ENCODE peak calls at places on chromosomes 6 and 20, in six cellular contexts. One of them, this sample, is unnamed.

GRCh38 chr20:3446779-3447178 is 24.0 kb upstream of the ATRN start:
- DNase-seq in MM.1S: no peak
- DNase-seq in GM23248: no peak
- DNase-seq in GM23338: peak; percentile 17
- DNase-seq in neural progenitor cell: no peak
- DNase-seq in SK-N-SH: no peak
- DNase-seq in this sample: peak; percentile 53

GRCh38 chr6:4522453-4522852 is 253.8 kb upstream of the CDYL start:
- DNase-seq in MM.1S: no peak
- DNase-seq in GM23248: no peak
- DNase-seq in GM23338: no peak
- DNase-seq in neural progenitor cell: no peak
- DNase-seq in SK-N-SH: no peak
- DNase-seq in this sample: no peak

GRCh38 chr20:36497856-36498255 is 43.5 kb upstream of the MYL9 start:
- DNase-seq in MM.1S: no peak
- DNase-seq in GM23248: no peak
- DNase-seq in GM23338: no peak
- DNase-seq in neural progenitor cell: peak; percentile 86
- DNase-seq in SK-N-SH: no peak
- DNase-seq in this sample: no peak

GRCh38 chr20:48469026-48469425 is 358.8 kb downstream of the PREX1 start:
- DNase-seq in MM.1S: no peak
- DNase-seq in GM23248: no peak
- DNase-seq in GM23338: no peak
- DNase-seq in neural progenitor cell: no peak
- DNase-seq in SK-N-SH: no peak
- DNase-seq in this sample: no peak

GRCh38 chr6:46042355-46042999 is 26.8 kb upstream of the CLIC5 start:
- DNase-seq in MM.1S: peak; percentile 35
- DNase-seq in GM23248: peak; percentile 62
- DNase-seq in GM23338: peak; percentile 75
- DNase-seq in neural progenitor cell: peak; percentile 64
- DNase-seq in SK-N-SH: peak; percentile 8
- DNase-seq in this sample: peak; percentile 59

GRCh38 chr6:101761124-101761601 is 367.7 kb downstream of the GRIK2 start:
- DNase-seq in MM.1S: no peak
- DNase-seq in GM23248: peak; percentile 84
- DNase-seq in GM23338: no peak
- DNase-seq in neural progenitor cell: no peak
- DNase-seq in SK-N-SH: no peak
- DNase-seq in this sample: peak; percentile 45

GRCh38 chr6:35810831-35811698 is 5.9 kb downstream of the LHFPL5 start:
- DNase-seq in MM.1S: no peak
- DNase-seq in GM23248: peak; percentile 87
- DNase-seq in GM23338: no peak
- DNase-seq in neural progenitor cell: no peak
- DNase-seq in SK-N-SH: no peak
- DNase-seq in this sample: peak; percentile 98

GRCh38 chr6:48755315-48755714 is 644.3 kb upstream of the PTCHD4 start:
- DNase-seq in MM.1S: no peak
- DNase-seq in GM23248: no peak
- DNase-seq in GM23338: no peak
- DNase-seq in neural progenitor cell: no peak
- DNase-seq in SK-N-SH: no peak
- DNase-seq in this sample: no peak

GRCh38 chr6:107192739-107193296 is 77.5 kb upstream of the BEND3 start:
- DNase-seq in MM.1S: no peak
- DNase-seq in GM23248: no peak
- DNase-seq in GM23338: no peak
- DNase-seq in neural progenitor cell: no peak
- DNase-seq in SK-N-SH: no peak
- DNase-seq in this sample: no peak

GRCh38 chr6:109202409-109203264 is 107.3 kb downstream of the CEP57L1 start:
- DNase-seq in MM.1S: no peak
- DNase-seq in GM23248: peak; percentile 60
- DNase-seq in GM23338: peak; percentile 17
- DNase-seq in neural progenitor cell: no peak
- DNase-seq in SK-N-SH: no peak
- DNase-seq in this sample: peak; percentile 36

GRCh38 chr6:11296449-11297375 is 64.2 kb upstream of the NEDD9 start:
- DNase-seq in MM.1S: no peak
- DNase-seq in GM23248: no peak
- DNase-seq in GM23338: no peak
- DNase-seq in neural progenitor cell: no peak
- DNase-seq in SK-N-SH: no peak
- DNase-seq in this sample: no peak

GRCh38 chr20:44309763-44310663 is 989 bp downstream of the FITM2 start:
- DNase-seq in MM.1S: no peak
- DNase-seq in GM23248: peak; percentile 84
- DNase-seq in GM23338: peak; percentile 12
- DNase-seq in neural progenitor cell: peak; percentile 17
- DNase-seq in SK-N-SH: no peak
- DNase-seq in this sample: peak; percentile 70

GRCh38 chr20:53872561-53873248 is 197.7 kb downstream of the BCAS1 start:
- DNase-seq in MM.1S: peak; percentile 72
- DNase-seq in GM23248: peak; percentile 18
- DNase-seq in GM23338: no peak
- DNase-seq in neural progenitor cell: no peak
- DNase-seq in SK-N-SH: no peak
- DNase-seq in this sample: no peak

GRCh38 chr20:13105864-13106457 is 97.2 kb downstream of the SPTLC3 start:
- DNase-seq in MM.1S: peak; percentile 57
- DNase-seq in GM23248: peak; percentile 64
- DNase-seq in GM23338: peak; percentile 69
- DNase-seq in neural progenitor cell: peak; percentile 50
- DNase-seq in SK-N-SH: peak; percentile 7
- DNase-seq in this sample: peak; percentile 84

GRCh38 chr6:164379786-164380185 is 929.6 kb downstream of the C6orf118 start:
- DNase-seq in MM.1S: no peak
- DNase-seq in GM23248: peak; percentile 4
- DNase-seq in GM23338: no peak
- DNase-seq in neural progenitor cell: no peak
- DNase-seq in SK-N-SH: no peak
- DNase-seq in this sample: peak; percentile 72

GRCh38 chr20:33111306-33111705 is 31.9 kb downstream of the BPIFB4 start:
- DNase-seq in MM.1S: no peak
- DNase-seq in GM23248: no peak
- DNase-seq in GM23338: no peak
- DNase-seq in neural progenitor cell: no peak
- DNase-seq in SK-N-SH: no peak
- DNase-seq in this sample: no peak

GRCh38 chr6:35139924-35140524 is 1.1 kb downstream of the TCP11 start:
- DNase-seq in MM.1S: peak; percentile 62
- DNase-seq in GM23248: peak; percentile 74
- DNase-seq in GM23338: peak; percentile 74
- DNase-seq in neural progenitor cell: peak; percentile 74
- DNase-seq in SK-N-SH: peak; percentile 70
- DNase-seq in this sample: peak; percentile 74

GRCh38 chr20:63942250-63943006 is 13.8 kb downstream of the UCKL1 start:
- DNase-seq in MM.1S: no peak
- DNase-seq in GM23248: peak; percentile 58
- DNase-seq in GM23338: peak; percentile 96
- DNase-seq in neural progenitor cell: peak; percentile 80
- DNase-seq in SK-N-SH: no peak
- DNase-seq in this sample: no peak

GRCh38 chr6:108165714-108166663 is at the start of gene NR2E1:
- DNase-seq in MM.1S: no peak
- DNase-seq in GM23248: peak; percentile 23
- DNase-seq in GM23338: peak; percentile 84
- DNase-seq in neural progenitor cell: peak; percentile 65
- DNase-seq in SK-N-SH: peak; percentile 70
- DNase-seq in this sample: no peak

GRCh38 chr6:33761922-33762629 is 15.4 kb upstream of the IP6K3 start:
- DNase-seq in MM.1S: peak; percentile 36
- DNase-seq in GM23248: peak; percentile 56
- DNase-seq in GM23338: peak; percentile 67
- DNase-seq in neural progenitor cell: peak; percentile 78
- DNase-seq in SK-N-SH: peak; percentile 71
- DNase-seq in this sample: peak; percentile 59

GRCh38 chr20:23205656-23206055 is 119.5 kb upstream of the CD93 start:
- DNase-seq in MM.1S: no peak
- DNase-seq in GM23248: peak; percentile 74
- DNase-seq in GM23338: peak; percentile 35
- DNase-seq in neural progenitor cell: peak; percentile 72
- DNase-seq in SK-N-SH: no peak
- DNase-seq in this sample: peak; percentile 51

GRCh38 chr20:17895641-17896246 is 72.8 kb downstream of the SNX5 start:
- DNase-seq in MM.1S: no peak
- DNase-seq in GM23248: peak; percentile 89
- DNase-seq in GM23338: peak; percentile 54
- DNase-seq in neural progenitor cell: no peak
- DNase-seq in SK-N-SH: no peak
- DNase-seq in this sample: no peak

GRCh38 chr6:3194535-3195376 is 32.7 kb downstream of the TUBB2B start:
- DNase-seq in MM.1S: no peak
- DNase-seq in GM23248: no peak
- DNase-seq in GM23338: peak; percentile 86
- DNase-seq in neural progenitor cell: peak; percentile 82
- DNase-seq in SK-N-SH: peak; percentile 85
- DNase-seq in this sample: no peak

GRCh38 chr20:23607497-23608245 is 2.0 kb upstream of the CST9 start:
- DNase-seq in MM.1S: no peak
- DNase-seq in GM23248: no peak
- DNase-seq in GM23338: no peak
- DNase-seq in neural progenitor cell: no peak
- DNase-seq in SK-N-SH: no peak
- DNase-seq in this sample: no peak

GRCh38 chr20:8640461-8640860 is 428.4 kb upstream of the PLCB4 start:
- DNase-seq in MM.1S: no peak
- DNase-seq in GM23248: no peak
- DNase-seq in GM23338: no peak
- DNase-seq in neural progenitor cell: no peak
- DNase-seq in SK-N-SH: no peak
- DNase-seq in this sample: no peak

GRCh38 chr20:11451793-11452291 is 465.9 kb upstream of the BTBD3 start:
- DNase-seq in MM.1S: no peak
- DNase-seq in GM23248: no peak
- DNase-seq in GM23338: peak; percentile 41
- DNase-seq in neural progenitor cell: peak; percentile 74
- DNase-seq in SK-N-SH: no peak
- DNase-seq in this sample: no peak

GRCh38 chr6:142260748-142261147 is 41.1 kb upstream of the ADGRG6 start:
- DNase-seq in MM.1S: no peak
- DNase-seq in GM23248: no peak
- DNase-seq in GM23338: no peak
- DNase-seq in neural progenitor cell: no peak
- DNase-seq in SK-N-SH: no peak
- DNase-seq in this sample: no peak

GRCh38 chr6:137827411-137827940 is 39.6 kb upstream of the TNFAIP3 start:
- DNase-seq in MM.1S: no peak
- DNase-seq in GM23248: no peak
- DNase-seq in GM23338: no peak
- DNase-seq in neural progenitor cell: no peak
- DNase-seq in SK-N-SH: no peak
- DNase-seq in this sample: no peak

GRCh38 chr6:137821486-137821885 is 45.6 kb upstream of the TNFAIP3 start:
- DNase-seq in MM.1S: no peak
- DNase-seq in GM23248: no peak
- DNase-seq in GM23338: no peak
- DNase-seq in neural progenitor cell: no peak
- DNase-seq in SK-N-SH: no peak
- DNase-seq in this sample: no peak

GRCh38 chr6:137820952-137821351 is 46.1 kb upstream of the TNFAIP3 start:
- DNase-seq in MM.1S: no peak
- DNase-seq in GM23248: peak; percentile 39
- DNase-seq in GM23338: no peak
- DNase-seq in neural progenitor cell: no peak
- DNase-seq in SK-N-SH: no peak
- DNase-seq in this sample: no peak

GRCh38 chr6:137823826-137824501 is 43.1 kb upstream of the TNFAIP3 start:
- DNase-seq in MM.1S: no peak
- DNase-seq in GM23248: peak; percentile 82
- DNase-seq in GM23338: peak; percentile 18
- DNase-seq in neural progenitor cell: peak; percentile 7
- DNase-seq in SK-N-SH: peak; percentile 4
- DNase-seq in this sample: no peak

DNA sequence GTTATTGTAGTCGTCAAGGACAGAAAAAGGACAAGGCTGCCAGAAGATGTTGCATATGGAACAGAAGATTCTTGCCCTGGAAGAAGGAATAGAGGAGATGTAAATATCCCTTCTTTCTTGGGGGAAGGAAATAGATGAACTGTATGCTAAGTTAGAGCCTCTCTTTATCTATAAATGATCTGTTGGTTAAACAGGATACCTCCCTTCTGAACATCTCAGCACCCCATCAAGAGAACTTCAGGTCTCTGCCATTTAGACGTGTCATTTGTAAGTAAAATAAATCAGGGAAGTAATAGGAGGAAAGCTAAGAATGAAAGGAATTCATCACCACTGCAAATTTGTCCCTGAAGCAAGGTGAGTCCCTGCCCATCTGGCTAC is 42.6 kb upstream of the TNFAIP3 start:
- DNase-seq in MM.1S: no peak
- DNase-seq in GM23248: no peak
- DNase-seq in GM23338: no peak
- DNase-seq in neural progenitor cell: no peak
- DNase-seq in SK-N-SH: no peak
- DNase-seq in this sample: no peak
- H3K4me1 ChIP-seq in MM.1S: peaks cover 14% of the 10 kb centered on the region
- H3K4me1 ChIP-seq in GM23248: peaks cover 22% of the 10 kb centered on the region
- H3K4me1 ChIP-seq in GM23338: no peaks in the 10 kb centered on the region
- H3K4me1 ChIP-seq in neural progenitor cell: no peaks in the 10 kb centered on the region
- H3K4me1 ChIP-seq in SK-N-SH: no peaks in the 10 kb centered on the region
- H3K4me1 ChIP-seq in this sample: peaks cover 19% of the 10 kb centered on the region

GRCh38 chr6:31820051-31820389 is 4.7 kb downstream of the HSPA1A start:
- DNase-seq in MM.1S: no peak
- DNase-seq in GM23248: no peak
- DNase-seq in GM23338: no peak
- DNase-seq in neural progenitor cell: no peak
- DNase-seq in SK-N-SH: no peak
- DNase-seq in this sample: peak; percentile 19
- H3F3A ChIP-seq in MM.1S: peaks cover 13% of the 10 kb centered on the region
- H3F3A ChIP-seq in GM23248: peaks cover 51% of the 10 kb centered on the region
- H3F3A ChIP-seq in GM23338: peaks cover 13% of the 10 kb centered on the region
- H3F3A ChIP-seq in neural progenitor cell: peaks cover 58% of the 10 kb centered on the region
- H3F3A ChIP-seq in SK-N-SH: peaks cover 8% of the 10 kb centered on the region
- H3F3A ChIP-seq in this sample: peaks cover 7% of the 10 kb centered on the region

GRCh38 chr6:166045173-166045957 is 122.3 kb downstream of the TBXT start:
- DNase-seq in MM.1S: no peak
- DNase-seq in GM23248: peak; percentile 51
- DNase-seq in GM23338: no peak
- DNase-seq in neural progenitor cell: no peak
- DNase-seq in SK-N-SH: no peak
- DNase-seq in this sample: no peak
- H3K27ac ChIP-seq in MM.1S: no peak overlapping the region
- H3K27ac ChIP-seq in GM23248: peak overlapping the region; percentile 41
- H3K27ac ChIP-seq in GM23338: no peak overlapping the region
- H3K27ac ChIP-seq in neural progenitor cell: no peak overlapping the region
- H3K27ac ChIP-seq in SK-N-SH: no peak overlapping the region
- H3K27ac ChIP-seq in this sample: no peak overlapping the region

DNA sequence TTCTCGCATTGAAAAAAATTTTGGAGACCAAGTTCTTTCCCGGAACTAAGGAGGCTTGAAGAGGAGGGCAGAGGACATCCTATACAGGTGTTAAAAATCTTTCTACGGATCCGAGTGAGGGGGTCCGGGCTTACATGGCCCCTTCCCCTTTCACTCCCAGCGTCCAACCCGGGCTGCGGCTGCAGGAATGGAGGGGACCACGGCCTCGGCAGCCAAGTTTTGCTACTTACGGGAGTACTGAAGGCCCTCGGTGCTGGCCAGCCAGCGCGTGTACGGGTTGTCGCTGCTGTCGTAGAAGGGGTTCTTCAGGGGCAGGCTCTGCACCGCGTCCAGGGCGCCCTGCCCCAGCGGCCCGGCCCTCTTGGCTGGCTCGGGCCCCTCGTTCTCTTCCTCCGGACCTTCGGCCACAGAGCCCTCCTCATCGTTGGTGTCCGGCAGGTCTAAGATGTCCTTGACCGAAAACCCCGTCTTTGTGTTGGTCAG is 642 bp downstream of the NKX2-2 start:
- DNase-seq in MM.1S: no peak
- DNase-seq in GM23248: peak; percentile 25
- DNase-seq in GM23338: peak; percentile 47
- DNase-seq in neural progenitor cell: peak; percentile 58
- DNase-seq in SK-N-SH: peak; percentile 33
- DNase-seq in this sample: no peak
- H3K4me1 ChIP-seq in MM.1S: no peaks in the 10 kb centered on the region
- H3K4me1 ChIP-seq in GM23248: peaks cover 3% of the 10 kb centered on the region
- H3K4me1 ChIP-seq in GM23338: peaks cover 68% of the 10 kb centered on the region
- H3K4me1 ChIP-seq in neural progenitor cell: peaks cover 68% of the 10 kb centered on the region
- H3K4me1 ChIP-seq in SK-N-SH: no peaks in the 10 kb centered on the region
- H3K4me1 ChIP-seq in this sample: peaks cover 8% of the 10 kb centered on the region